ENCODE peak calls at places on chromosomes 6 and 20, in six cellular contexts. P is K562, Z is A549, E is GM12878, M is IMR-90, N is HepG2. F is an unnamed sample.

GRCh38 chr6:74632196-74632595 is 573.7 kb downstream of the COL12A1 start:
- DNase-seq in M (no peak), N (no peak), E (no peak), Z (no peak), P (no peak), F (no peak)

GRCh38 chr20:43781215-43781614 is 54.4 kb upstream of the GTSF1L start:
- DNase-seq in Z (no peak), N (no peak), E (no peak), M (no peak), P (no peak), F (no peak)

GRCh38 chr20:46359233-46359751 is 47.1 kb downstream of the ELMO2 start:
- DNase-seq in Z (no peak), P (no peak), E (peak; percentile 63), M (no peak), N (no peak), F (no peak)

GRCh38 chr20:914727-915498 is 1.2 kb downstream of the ANGPT4 start:
- DNase-seq in Z (no peak), P (no peak), M (no peak), E (no peak), N (no peak), F (no peak)

GRCh38 chr20:48703107-48703506 is 124.7 kb downstream of the PREX1 start:
- DNase-seq in M (no peak), Z (no peak), N (no peak), E (no peak), P (no peak), F (peak; percentile 64)

GRCh38 chr6:81876977-81877376 is 124.5 kb upstream of the TENT5A start:
- DNase-seq in Z (no peak), N (no peak), P (no peak), E (no peak), M (peak; percentile 30), F (no peak)

GRCh38 chr6:25404693-25405169 is 125.6 kb downstream of the CARMIL1 start:
- DNase-seq in Z (no peak), N (no peak), M (no peak), P (no peak), E (peak; percentile 90), F (no peak)

GRCh38 chr6:52162940-52163908 is 23.0 kb upstream of the IL17A start:
- DNase-seq in Z (peak; percentile 2), M (peak; percentile 30), N (peak; percentile 53), P (no peak), E (no peak), F (no peak)

GRCh38 chr6:26155066-26155925 is 68.1 kb downstream of the HFE start:
- DNase-seq in M (no peak), E (no peak), P (no peak), N (peak; percentile 43), Z (peak; percentile 18), F (peak; percentile 51)

GRCh38 chr6:168247456-168248147 is 72.0 kb downstream of the DACT2 start:
- DNase-seq in P (no peak), E (no peak), Z (peak; percentile 38), M (no peak), N (peak; percentile 40), F (peak; percentile 88)

GRCh38 chr6:129614464-129614863 is 95.5 kb downstream of the ARHGAP18 start:
- DNase-seq in E (no peak), N (no peak), M (no peak), Z (no peak), P (no peak), F (no peak)

DNA sequence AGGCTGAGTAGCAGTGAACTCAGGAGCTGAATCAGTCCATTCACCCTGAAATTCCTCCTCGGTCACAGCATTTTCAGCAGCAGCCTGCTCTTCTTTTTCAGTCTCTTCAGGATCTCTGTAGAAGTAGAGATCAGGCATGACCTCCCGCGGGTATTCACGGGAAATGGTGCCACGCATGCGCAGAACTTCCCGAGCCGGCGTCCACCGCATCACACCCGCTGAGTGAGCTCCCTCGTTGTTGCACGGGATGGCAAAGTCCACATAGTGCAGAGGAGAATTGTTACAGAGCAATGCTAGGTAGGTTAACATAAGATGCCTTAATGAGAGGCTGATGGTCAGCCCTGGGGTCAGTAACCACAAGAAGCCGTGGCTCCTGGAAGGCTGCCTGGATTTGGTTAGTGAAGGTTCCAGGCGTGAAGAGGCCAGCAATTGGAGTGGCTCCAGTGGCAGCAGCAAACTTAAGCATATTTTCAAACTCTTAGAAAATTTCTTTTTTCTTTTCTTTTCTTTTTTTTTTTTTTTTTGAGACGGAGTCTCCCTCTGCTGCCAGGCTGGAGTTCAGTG is 113.5 kb upstream of the HDAC2 start:
- DNase-seq in M (no peak), Z (no peak), N (no peak), E (no peak), P (no peak), F (no peak)
- TF ChIP-seq SMC3 in M (no peak), Z (no peak), N (no peak), E (no peak), P (no peak), F (no peak)

DNA sequence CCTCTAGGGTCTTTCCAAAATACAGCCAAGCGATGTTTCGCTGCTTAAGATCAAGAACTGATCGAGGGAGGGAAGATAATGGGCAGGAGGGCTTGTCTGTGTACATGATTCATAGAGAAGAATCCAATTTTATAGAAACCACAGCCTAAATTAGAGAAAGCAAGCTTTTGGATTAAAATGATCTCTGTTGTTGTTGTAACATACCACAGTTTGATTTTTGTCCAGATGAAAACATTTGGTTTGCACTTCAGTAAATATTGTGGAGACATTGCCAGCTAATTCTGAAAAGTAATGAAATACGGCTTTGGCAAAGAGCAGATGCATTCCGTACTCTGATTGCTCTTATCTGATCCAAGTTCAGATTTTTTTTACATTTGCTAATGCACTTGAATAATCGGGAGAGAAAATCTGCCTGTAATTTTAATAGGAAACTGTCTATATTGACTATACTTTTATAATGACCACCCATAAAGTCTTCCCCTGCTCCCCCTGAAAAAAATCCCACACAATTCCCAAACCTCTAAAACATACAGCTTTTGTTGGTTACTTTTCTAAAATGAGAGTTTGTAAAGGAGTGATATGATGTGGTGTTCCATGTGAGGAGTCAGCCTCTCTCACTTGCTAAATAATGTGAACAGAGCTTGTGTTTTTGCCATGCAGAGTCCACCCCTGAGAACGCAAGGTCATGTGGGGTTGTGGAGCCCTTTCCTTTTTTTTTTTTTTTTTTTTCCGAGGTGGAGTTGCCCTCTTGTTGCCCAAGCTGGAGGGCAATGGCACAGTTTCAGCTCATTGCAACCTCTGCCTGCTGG is 199.9 kb downstream of the DTNBP1 start:
- DNase-seq in N (no peak), P (no peak), E (no peak), M (peak; percentile 56), Z (no peak), F (peak; percentile 33)
- TF ChIP-seq SMC3 in N (no peak), P (no peak), E (no peak), M (no peak), Z (no peak), F (no peak)

GRCh38 chr6:105645958-105646357 is 243.1 kb upstream of the PREP start:
- DNase-seq in N (no peak), P (no peak), E (no peak), Z (no peak), M (no peak), F (no peak)

GRCh38 chr6:105645166-105645565 is 242.3 kb upstream of the PREP start:
- DNase-seq in P (no peak), N (peak; percentile 3), E (no peak), Z (no peak), M (no peak), F (no peak)

GRCh38 chr6:105644073-105644489 is 241.2 kb upstream of the PREP start:
- DNase-seq in M (no peak), N (no peak), E (no peak), Z (no peak), P (no peak), F (no peak)

GRCh38 chr6:105648276-105648675 is 245.4 kb upstream of the PREP start:
- DNase-seq in M (no peak), P (no peak), Z (no peak), E (no peak), N (no peak), F (no peak)

GRCh38 chr6:105646391-105646867 is 243.5 kb upstream of the PREP start:
- DNase-seq in Z (no peak), P (no peak), M (peak; percentile 13), N (no peak), E (peak; percentile 100), F (no peak)
- TF ChIP-seq SMC3 in Z (no peak), P (no peak), M (no peak), N (no peak), E (no peak), F (no peak)

GRCh38 chr6:3392059-3392458 is 64.8 kb downstream of the SLC22A23 start:
- DNase-seq in M (no peak), N (no peak), Z (no peak), E (no peak), P (no peak), F (no peak)
- TF ChIP-seq SMC3 in M (no peak), N (no peak), Z (no peak), E (no peak), P (no peak), F (no peak)

DNA sequence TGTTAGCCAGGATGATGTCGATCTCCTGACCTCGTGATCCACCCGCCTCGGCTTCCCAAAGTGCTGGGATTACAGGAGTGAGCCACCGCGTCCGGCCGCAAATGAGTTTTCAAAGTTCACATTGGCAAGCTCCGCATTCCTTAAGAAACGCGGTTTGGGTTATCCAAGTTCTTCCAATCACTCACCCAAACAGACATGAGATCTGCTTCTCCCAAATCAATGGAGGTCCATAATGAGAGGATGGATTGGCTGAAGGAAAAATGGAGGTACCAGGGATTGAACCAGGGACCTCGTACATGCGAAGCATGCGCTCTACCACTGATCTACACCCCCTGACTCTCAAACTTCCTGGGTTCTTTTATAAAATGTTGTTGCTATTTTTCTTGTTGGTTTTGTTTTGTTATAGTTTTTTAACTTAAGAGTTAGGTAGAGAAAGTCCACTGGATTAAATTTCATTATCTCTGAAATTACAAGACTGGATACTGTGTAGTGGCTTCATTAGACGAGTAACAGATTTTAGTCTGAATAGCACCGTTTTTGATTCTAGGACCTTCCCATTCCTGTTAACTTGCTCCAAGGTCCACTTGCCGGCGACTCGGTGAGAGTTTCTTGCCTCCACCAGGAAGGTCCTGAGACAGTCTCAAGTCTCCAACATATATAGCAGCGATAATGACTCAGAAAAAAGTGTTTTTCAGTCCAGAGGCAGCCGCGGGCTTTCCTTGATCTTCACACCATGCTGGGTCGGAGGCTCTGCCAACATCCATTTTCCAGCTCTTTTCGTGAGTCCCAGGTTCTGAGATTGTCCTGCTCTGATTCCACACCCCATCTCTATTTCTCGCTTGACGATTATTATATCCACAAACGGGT is 170.2 kb downstream of the GPX5 start:
- DNase-seq in N (no peak), M (peak; percentile 41), E (no peak), Z (peak; percentile 35), P (no peak), F (no peak)
- TF ChIP-seq SMC3 in N (no peak), M (no peak), E (no peak), Z (no peak), P (no peak), F (no peak)

DNA sequence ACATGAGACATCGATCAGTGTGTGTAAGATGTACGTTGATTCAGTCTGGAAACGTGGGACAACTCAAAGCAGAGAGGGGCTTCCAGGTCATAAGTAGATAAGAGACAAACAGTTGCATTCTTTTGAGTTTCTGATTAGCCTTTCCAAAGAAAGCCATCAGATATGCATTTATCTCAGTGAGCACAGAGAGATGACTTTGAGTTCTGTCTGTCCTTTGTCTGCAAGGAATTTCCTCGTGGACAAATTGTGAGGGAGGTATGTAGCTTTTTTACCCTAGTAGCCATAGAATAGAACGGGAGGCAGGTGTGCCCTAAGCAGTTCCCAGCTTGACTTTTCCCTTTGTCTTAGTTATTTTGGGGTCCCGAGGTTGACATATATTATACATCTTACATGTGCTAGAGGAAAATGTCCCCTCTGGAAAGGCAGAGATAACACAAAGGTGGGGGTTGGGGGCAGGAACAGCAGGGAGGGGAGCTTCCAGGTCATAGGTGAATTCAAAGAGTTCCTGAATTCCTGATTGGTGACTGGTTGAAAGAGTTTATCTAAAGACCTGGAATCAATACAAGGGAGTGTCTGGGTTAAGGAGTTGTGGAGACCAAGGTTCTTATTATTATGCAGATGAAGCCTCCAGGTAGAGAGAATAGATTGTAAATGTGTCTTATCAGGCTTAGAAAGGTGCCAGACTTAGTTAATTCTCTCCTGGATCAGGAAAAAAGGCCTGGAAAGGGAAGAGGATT is 237.0 kb downstream of the NFATC2 start:
- DNase-seq in P (no peak), M (no peak), Z (no peak), N (no peak), E (no peak), F (no peak)
- TF ChIP-seq SMC3 in P (no peak), M (no peak), Z (no peak), N (no peak), E (no peak), F (no peak)